ENCODE peak calls at places on chromosomes 1 and 21, in seven cellular contexts. B is SK-N-DZ, S is MV-4-11, X is pancreas, H is frontal cortex, V is endothelial cell, P is endothelial cell of umbilical vein. U is an unnamed sample.

GRCh38 chr1:53563609-53564008 is 104.4 kb downstream of the DMRTB1 start:
- DNase-seq in B (no peak), S (no peak), X (no peak), H (no peak), V (no peak), P (no peak), U (no peak)

GRCh38 chr1:239696317-239696716 is 309.9 kb downstream of the CHRM3 start:
- DNase-seq in B (no peak), S (no peak), X (no peak), H (no peak), V (no peak), P (no peak), U (no peak)

GRCh38 chr1:30342535-30343141 is 380.7 kb downstream of the MATN1 start:
- DNase-seq in B (no peak), S (no peak), X (no peak), H (no peak), V (no peak), P (no peak), U (no peak)

GRCh38 chr1:1164361-1164700 is 9.3 kb upstream of the TTLL10 start:
- DNase-seq in B (no peak), S (no peak), X (no peak), H (no peak), V (no peak), P (no peak), U (no peak)

GRCh38 chr21:42200906-42201614 is 17.9 kb upstream of the ABCG1 start:
- DNase-seq in B (no peak), S (no peak), X (no peak), H (no peak), V (no peak), P (no peak), U (no peak)

GRCh38 chr1:232239557-232240468 is 390.1 kb downstream of the SIPA1L2 start:
- DNase-seq in B (no peak), S (no peak), X (no peak), H (no peak), V (no peak), P (no peak), U (no peak)

GRCh38 chr1:170668301-170668789 is 4.4 kb downstream of the PRRX1 start:
- DNase-seq in B (no peak), S (no peak), X (no peak), H (no peak), V (no peak), P (no peak), U (no peak)

GRCh38 chr1:153610334-153611023 is 2.5 kb downstream of the S100A16 start:
- DNase-seq in B (peak), S (no peak), X (no peak), H (no peak), V (no peak), P (peak), U (no peak)

GRCh38 chr1:112722601-112723510 is 7.7 kb upstream of the PPM1J start:
- DNase-seq in B (peak), S (peak), X (no peak), H (no peak), V (no peak), P (no peak), U (no peak)

GRCh38 chr1:57910782-57911181 is 486.9 kb upstream of the DAB1 start:
- DNase-seq in B (no peak), S (no peak), X (no peak), H (no peak), V (no peak), P (no peak), U (no peak)

GRCh38 chr1:225449261-225449660 is 21.4 kb upstream of the LBR start:
- DNase-seq in B (no peak), S (no peak), X (no peak), H (no peak), V (no peak), P (no peak), U (no peak)

GRCh38 chr21:41562101-41563000 is 54.4 kb upstream of the TMPRSS2 start:
- DNase-seq in B (no peak), S (no peak), X (no peak), H (no peak), V (no peak), P (no peak), U (no peak)

GRCh38 chr1:67256291-67257172 is 51.1 kb upstream of the IL12RB2 start:
- DNase-seq in B (no peak), S (no peak), X (no peak), H (no peak), V (no peak), P (peak), U (no peak)

GRCh38 chr1:240031009-240031408 is 60.7 kb upstream of the FMN2 start:
- DNase-seq in B (no peak), S (no peak), X (no peak), H (no peak), V (no peak), P (peak), U (no peak)

GRCh38 chr1:182086620-182087019 is 25.1 kb upstream of the ZNF648 start:
- DNase-seq in B (no peak), S (no peak), X (no peak), H (no peak), V (no peak), P (no peak), U (no peak)

GRCh38 chr21:42939581-42940413 is 14.4 kb upstream of the ERVH48-1 start:
- DNase-seq in B (no peak), S (peak), X (peak), H (peak), V (no peak), P (peak), U (no peak)

GRCh38 chr21:45325206-45326168 is 37.8 kb upstream of the POFUT2 start:
- DNase-seq in B (no peak), S (no peak), X (no peak), H (no peak), V (no peak), P (no peak), U (peak)

GRCh38 chr1:111739984-111740765 is 980 bp upstream of the INKA2 start:
- DNase-seq in B (peak), S (no peak), X (no peak), H (peak), V (peak), P (peak), U (no peak)

GRCh38 chr1:201650608-201650933 is 111.6 kb downstream of the NAV1 start:
- DNase-seq in B (no peak), S (no peak), X (no peak), H (no peak), V (no peak), P (no peak), U (no peak)